ENCODE peak calls at places on chromosomes 5 and 9, in ten cellular contexts. K is choroid plexus epithelial cell; F is NCI-H146; L is ovary; A is AG08395; B is amniotic stem cell; T is activated T-helper 9 cell treated with anti-CD3 and anti-CD28 coated beads, Interleukin-2, amount 50 U/mL, for 16 hours; J is CD4-positive, CD25-positive, alpha-beta regulatory T cell; D is MV-4-11; U is upper lobe of right lung. E is an unnamed sample.
A peak's percentile ranks its signal among the peaks of the same experiment; 100 is the strongest.

GRCh38 chr9:75911390-75911789 is 20.9 kb downstream of the PCSK5 start:
- DNase-seq in K (no peak), F (no peak), L (no peak), A (no peak), B (no peak), T (no peak), J (no peak), D (no peak), U (no peak), E (no peak)

GRCh38 chr5:168578006-168578405 is 1.2 kb downstream of the PANK3 start:
- DNase-seq in K (peak; percentile 53), F (no peak), L (no peak), A (peak; percentile 22), B (no peak), T (no peak), J (peak; percentile 17), D (no peak), U (no peak), E (no peak)

GRCh38 chr9:78663367-78663766 is 366.4 kb downstream of the PSAT1 start:
- DNase-seq in K (no peak), F (no peak), L (no peak), A (no peak), B (no peak), T (no peak), J (no peak), D (peak; percentile 73), U (no peak), E (no peak)

GRCh38 chr9:34276772-34277171 is 52.3 kb downstream of the KIF24 start:
- DNase-seq in K (no peak), F (no peak), L (no peak), A (no peak), B (no peak), T (no peak), J (no peak), D (no peak), U (no peak), E (no peak)

GRCh38 chr5:1262381-1262780 is 32.5 kb downstream of the TERT start:
- DNase-seq in K (peak; percentile 11), F (no peak), L (no peak), A (no peak), B (no peak), T (no peak), J (no peak), D (no peak), U (no peak), E (peak; percentile 32)

GRCh38 chr5:145044970-145045369 is 790.2 kb downstream of the PRELID2 start:
- DNase-seq in K (no peak), F (no peak), L (no peak), A (no peak), B (no peak), T (no peak), J (no peak), D (no peak), U (no peak), E (no peak)

GRCh38 chr9:106419737-106420136 is 443.2 kb upstream of the ZNF462 start:
- DNase-seq in K (no peak), F (no peak), L (no peak), A (peak; percentile 11), B (no peak), T (no peak), J (no peak), D (no peak), U (no peak), E (no peak)

GRCh38 chr9:100689635-100690034 is 111.8 kb downstream of the CAVIN4 start:
- DNase-seq in K (no peak), F (no peak), L (no peak), A (no peak), B (no peak), T (no peak), J (no peak), D (peak; percentile 68), U (no peak), E (no peak)

GRCh38 chr5:95641803-95642220 is 4.8 kb upstream of the RFESD start:
- DNase-seq in K (peak; percentile 94), F (no peak), L (no peak), A (no peak), B (no peak), T (no peak), J (no peak), D (no peak), U (no peak), E (no peak)

GRCh38 chr9:137317021-137317978 is 15.2 kb upstream of the NRARP start:
- DNase-seq in K (no peak), F (no peak), L (peak; percentile 7), A (no peak), B (no peak), T (no peak), J (no peak), D (no peak), U (no peak), E (no peak)

GRCh38 chr5:106601605-106602004 is 1069.1 kb downstream of the EFNA5 start:
- DNase-seq in K (peak; percentile 10), F (no peak), L (no peak), A (no peak), B (no peak), T (no peak), J (no peak), D (peak; percentile 87), U (no peak), E (no peak)

GRCh38 chr9:135137398-135137832 is 49.9 kb downstream of the OLFM1 start:
- DNase-seq in K (no peak), F (no peak), L (no peak), A (peak; percentile 46), B (no peak), T (no peak), J (no peak), D (no peak), U (no peak), E (no peak)

GRCh38 chr5:39117401-39117800 is 43.2 kb upstream of the RICTOR start:
- DNase-seq in K (no peak), F (no peak), L (no peak), A (peak; percentile 10), B (no peak), T (no peak), J (no peak), D (no peak), U (no peak), E (no peak)

GRCh38 chr9:16221822-16222547 is 648.5 kb downstream of the BNC2 start:
- DNase-seq in K (no peak), F (no peak), L (no peak), A (peak; percentile 10), B (no peak), T (no peak), J (no peak), D (no peak), U (no peak), E (no peak)

GRCh38 chr5:140587495-140587894 is 22.9 kb downstream of the SLC35A4 start:
- DNase-seq in K (no peak), F (no peak), L (no peak), A (no peak), B (no peak), T (no peak), J (no peak), D (no peak), U (no peak), E (no peak)

GRCh38 chr9:81671880-81672280 is 17.5 kb downstream of the TLE1 start:
- DNase-seq in K (peak; percentile 91), F (no peak), L (peak; percentile 93), A (no peak), B (no peak), T (no peak), J (no peak), D (no peak), U (peak; percentile 65), E (no peak)

GRCh38 chr9:113621309-113621791 is 157.8 kb downstream of the RGS3 start:
- DNase-seq in K (peak; percentile 87), F (no peak), L (peak; percentile 53), A (peak; percentile 92), B (peak; percentile 89), T (no peak), J (no peak), D (no peak), U (peak; percentile 63), E (no peak)